ENCODE peak calls at places on chromosomes 4 and X, in five cellular contexts. L is ovary, B is lung, Z is HFF-Myc, J is HCT116. K is an unnamed sample.
A peak's percentile ranks its signal among the peaks of the same experiment; 100 is the strongest.

GRCh38 chr4:175277816-175278215 is 359.7 kb downstream of the ADAM29 start:
- DNase-seq in B (no peak), J (no peak), Z (no peak), L (no peak), K (no peak)

GRCh38 chr4:68872442-68873217 is 56.8 kb downstream of the UGT2B10 start:
- DNase-seq in B (no peak), L (no peak), J (no peak), Z (no peak), K (no peak)

GRCh38 chr4:127580300-127580699 is 52.5 kb upstream of the INTU start:
- DNase-seq in B (no peak), Z (no peak), J (no peak), L (no peak), K (peak; percentile 33)

GRCh38 chr4:1344696-1345095 is 2.3 kb upstream of the UVSSA start:
- DNase-seq in J (no peak), B (no peak), Z (no peak), L (no peak), K (no peak)

GRCh38 chr4:7995135-7995534 is 55.5 kb upstream of the AFAP1 start:
- DNase-seq in L (no peak), J (no peak), B (no peak), Z (no peak), K (no peak)

GRCh38 chr4:38957239-38957815 is 74.9 kb downstream of the TMEM156 start:
- DNase-seq in J (no peak), B (no peak), Z (no peak), L (no peak), K (no peak)

GRCh38 chrX:40434947-40435346 is 145.8 kb upstream of the ATP6AP2 start:
- DNase-seq in Z (peak; percentile 12), J (no peak), L (peak; percentile 50), B (no peak), K (no peak)

GRCh38 chrX:30713061-30713525 is 59.9 kb downstream of the GK start:
- DNase-seq in Z (peak; percentile 15), J (peak; percentile 21), L (no peak), B (peak; percentile 41), K (no peak)

GRCh38 chrX:106608016-106608415 is 3.8 kb upstream of the RADX start:
- DNase-seq in B (peak; percentile 39), L (no peak), J (no peak), Z (no peak), K (no peak)

GRCh38 chrX:13652256-13653021 is 502 bp upstream of the TCEANC start:
- DNase-seq in B (no peak), L (no peak), J (peak; percentile 13), Z (peak; percentile 80), K (no peak)

GRCh38 chrX:131762802-131763234 is 218.9 kb downstream of the OR13H1 start:
- DNase-seq in B (peak; percentile 63), L (peak; percentile 55), Z (no peak), J (no peak), K (no peak)

GRCh38 chr4:179352221-179352620 is 1910.0 kb upstream of the AGA start:
- DNase-seq in J (no peak), Z (no peak), L (no peak), B (no peak), K (no peak)

GRCh38 chrX:13144927-13145659 is 100.7 kb upstream of the FAM9C start:
- DNase-seq in Z (no peak), B (no peak), J (no peak), L (no peak), K (no peak)

GRCh38 chrX:53287493-53288138 is 6.2 kb upstream of the IQSEC2 start:
- DNase-seq in J (peak; percentile 22), Z (peak; percentile 65), B (no peak), L (peak; percentile 41), K (no peak)

GRCh38 chrX:23694606-23695005 is 27.3 kb downstream of the PRDX4 start:
- DNase-seq in B (peak; percentile 61), J (peak; percentile 21), L (peak; percentile 50), Z (peak; percentile 12), K (peak; percentile 4)

GRCh38 chr4:1216869-1217294 is 32.0 kb downstream of the CTBP1 start:
- DNase-seq in L (no peak), J (no peak), Z (no peak), B (no peak), K (no peak)

GRCh38 chr4:137823007-137823406 is 290.7 kb upstream of the PCDH18 start:
- DNase-seq in J (no peak), Z (no peak), B (no peak), L (no peak), K (no peak)

GRCh38 chr4:84238247-84239090 is 260.6 kb downstream of the NKX6-1 start:
- DNase-seq in Z (no peak), L (no peak), J (no peak), B (no peak), K (no peak)

GRCh38 chr4:184748251-184748652 is 14.4 kb upstream of the CENPU start:
- DNase-seq in J (no peak), Z (no peak), L (no peak), B (no peak), K (no peak)

GRCh38 chr4:15836362-15836761 is 58.2 kb downstream of the CD38 start:
- DNase-seq in B (no peak), L (no peak), J (peak; percentile 51), Z (no peak), K (no peak)

GRCh38 chr4:13248621-13249298 is 235.4 kb downstream of the RAB28 start:
- DNase-seq in Z (no peak), J (peak; percentile 8), L (no peak), B (no peak), K (no peak)

GRCh38 chr4:41579043-41579442 is 41.1 kb downstream of the LIMCH1 start:
- DNase-seq in L (no peak), B (no peak), Z (no peak), J (no peak), K (no peak)

GRCh38 chrX:154082396-154083133 is 15.0 kb downstream of the MECP2 start:
- DNase-seq in L (no peak), J (no peak), Z (peak; percentile 41), B (no peak), K (no peak)

GRCh38 chr4:147825451-147826287 is 93.8 kb downstream of the ARHGAP10 start:
- DNase-seq in L (no peak), J (no peak), B (no peak), Z (no peak), K (no peak)

GRCh38 chrX:36957425-36958328 is 50.5 kb upstream of the FAM47C start:
- DNase-seq in B (peak; percentile 32), J (no peak), Z (no peak), L (no peak), K (no peak)

GRCh38 chr4:175330236-175330635 is 412.1 kb downstream of the ADAM29 start:
- DNase-seq in Z (no peak), J (no peak), B (no peak), L (no peak), K (no peak)

GRCh38 chr4:5524900-5525299 is 183.5 kb downstream of the EVC2 start:
- DNase-seq in L (no peak), Z (peak; percentile 27), B (no peak), J (no peak), K (peak; percentile 8)

GRCh38 chrX:369563-370101 is 17.1 kb downstream of the PPP2R3B start:
- DNase-seq in B (no peak), L (no peak), Z (no peak), J (no peak), K (no peak)

GRCh38 chrX:3815896-3816664 is 102.6 kb upstream of the PRKX start:
- DNase-seq in L (peak; percentile 75), Z (no peak), J (peak; percentile 23), B (peak; percentile 62), K (no peak)

GRCh38 chr4:86453044-86453501 is 93.2 kb upstream of the MAPK10 start:
- DNase-seq in L (peak; percentile 55), Z (no peak), J (no peak), B (no peak), K (no peak)

GRCh38 chrX:78124304-78124703 is 15.1 kb downstream of the TAF9B start:
- DNase-seq in L (no peak), B (no peak), J (no peak), Z (no peak), K (no peak)

GRCh38 chr4:141565379-141566089 is 70.8 kb upstream of the IL15 start:
- DNase-seq in L (no peak), B (no peak), J (no peak), Z (no peak), K (no peak)

GRCh38 chr4:114827651-114828050 is 229.0 kb downstream of the UGT8 start:
- DNase-seq in L (no peak), Z (no peak), J (no peak), B (no peak), K (no peak)

GRCh38 chrX:82648062-82648461 is 860.0 kb upstream of the POU3F4 start:
- DNase-seq in B (no peak), J (no peak), L (no peak), Z (no peak), K (no peak)
- TF ChIP-seq CTCF in B (no peak), J (no peak), L (no peak), Z (no peak), K (no peak)

DNA sequence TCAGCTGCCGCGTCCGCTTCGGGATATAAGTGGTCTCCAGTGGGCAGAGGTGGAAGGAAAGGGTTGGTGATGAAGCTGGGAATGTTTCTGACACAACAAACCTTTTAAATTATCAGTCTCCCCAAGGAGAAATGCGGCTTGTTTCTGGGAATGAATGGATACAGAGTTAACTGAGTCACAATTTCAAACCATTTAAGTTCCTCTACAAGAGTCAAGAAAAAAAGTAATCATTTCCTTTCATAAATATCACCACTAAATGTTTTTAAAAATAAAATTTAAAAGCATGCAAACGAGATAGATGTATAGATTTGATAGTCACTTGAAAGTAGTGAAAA is 1.4 kb downstream of the GASK1B start:
- DNase-seq in B (no peak), L (no peak), Z (no peak), J (no peak), K (no peak)
- H3K4me3 ChIP-seq in B (peak overlapping the region; percentile 2), L (peak overlapping the region; percentile 61), Z (peak overlapping the region; percentile 47), J (no peak overlapping the region), K (peak overlapping the region; percentile 45)

DNA sequence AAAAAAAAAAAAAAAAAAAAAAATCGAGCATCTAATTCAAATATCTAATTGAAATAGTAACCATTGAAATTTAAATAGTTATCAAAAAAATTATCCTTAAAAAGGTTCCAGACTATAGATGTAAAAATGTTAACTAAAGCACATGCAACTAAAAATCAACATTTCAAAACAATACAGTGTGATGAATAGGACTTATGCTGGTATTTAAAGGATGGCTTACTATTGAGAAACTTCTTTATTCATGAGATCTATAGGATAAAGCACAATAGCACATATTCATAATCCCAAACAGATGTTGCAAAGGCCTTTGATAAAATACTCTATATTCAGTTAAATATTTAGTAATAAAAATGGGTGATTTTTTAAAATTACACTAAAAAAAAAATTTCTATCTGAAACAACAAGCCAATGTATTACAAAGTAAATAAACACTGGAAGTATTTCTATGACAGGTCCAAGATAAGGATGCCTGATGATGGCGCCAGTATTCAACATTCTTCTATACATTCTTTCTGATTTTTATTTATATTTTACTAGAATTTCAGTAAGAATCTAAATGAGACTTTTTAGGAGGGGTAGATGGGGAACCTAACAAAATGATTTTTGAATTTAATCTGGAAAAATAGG is 26.3 kb downstream of the DCLK2 start:
- DNase-seq in J (no peak), B (no peak), Z (no peak), L (no peak), K (no peak)
- TF ChIP-seq CTCF in J (peak; percentile 18), B (no peak), Z (no peak), L (no peak), K (peak; percentile 13)

DNA sequence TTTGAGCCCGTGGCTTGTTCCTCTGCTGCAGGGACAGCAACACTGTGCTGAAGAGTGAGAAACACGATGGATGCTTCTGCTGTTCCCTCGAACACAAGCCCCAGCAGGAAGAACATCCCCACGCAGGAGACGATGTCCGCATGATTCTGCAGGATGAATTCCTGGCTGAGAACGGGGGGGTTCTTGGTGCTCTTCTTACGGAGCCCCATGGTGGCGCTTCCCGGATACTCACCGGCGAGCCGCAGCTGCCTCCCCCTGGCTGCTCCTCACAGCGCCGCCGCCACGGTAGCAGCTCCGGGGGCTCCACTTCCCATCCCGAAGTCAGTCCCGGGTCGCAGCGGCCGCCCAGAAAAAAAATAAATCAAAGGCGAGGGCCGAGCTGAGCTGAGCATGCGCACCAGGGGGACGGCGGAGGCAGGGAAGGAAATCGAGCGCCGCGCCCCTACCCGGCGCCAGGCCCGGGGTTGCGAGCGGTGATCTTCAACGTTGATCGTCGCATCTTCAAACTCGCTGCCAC is at the start of gene TRAM1L1:
- DNase-seq in L (peak; percentile 67), Z (peak; percentile 10), J (no peak), B (peak; percentile 58), K (peak; percentile 25)
- H3K4me3 ChIP-seq in L (peak within 1 kb of the TSS; percentile 44), Z (peak within 1 kb of the TSS; percentile 41), J (no peak within 1 kb of the TSS), B (peak within 1 kb of the TSS; percentile 82), K (peak within 1 kb of the TSS; percentile 74)